ENCODE peak calls at places on chromosomes 3 and 15, in ten cellular contexts. H, Y, A, C, D, S, T, G, Q and I are unnamed samples.

GRCh38 chr3:41241800-41242571 is 42.7 kb downstream of the CTNNB1 start:
- DNase-seq in H (no peak), Y (no peak), A (no peak), C (no peak), D (no peak), S (no peak), T (no peak), G (no peak), Q (no peak), I (no peak)

GRCh38 chr15:50126072-50126471 is 7.0 kb upstream of the ATP8B4 start:
- DNase-seq in H (no peak), Y (no peak), A (no peak), C (no peak), D (no peak), S (no peak), T (no peak), G (no peak), Q (no peak), I (no peak)

GRCh38 chr3:117651271-117651670 is 941.7 kb downstream of the TUSC7 start:
- DNase-seq in H (no peak), Y (no peak), A (no peak), C (no peak), D (no peak), S (no peak), T (peak), G (no peak), Q (no peak), I (no peak)

GRCh38 chr15:27017168-27017809 is 46.3 kb downstream of the GABRG3 start:
- DNase-seq in H (no peak), Y (no peak), A (peak), C (peak), D (peak), S (peak), T (peak), G (peak), Q (peak), I (peak)

GRCh38 chr15:49471733-49472132 is 48.7 kb downstream of the FGF7 start:
- DNase-seq in H (no peak), Y (no peak), A (no peak), C (no peak), D (no peak), S (no peak), T (no peak), G (peak), Q (no peak), I (no peak)

GRCh38 chr3:127217594-127218456 is 24.9 kb downstream of the PRR23E start:
- DNase-seq in H (no peak), Y (no peak), A (no peak), C (no peak), D (no peak), S (no peak), T (peak), G (peak), Q (peak), I (no peak)

GRCh38 chr15:69074011-69074842 is 59.7 kb downstream of the NOX5 start:
- DNase-seq in H (no peak), Y (peak), A (peak), C (peak), D (no peak), S (peak), T (peak), G (no peak), Q (peak), I (peak)

GRCh38 chr3:32973982-32974381 is 22.5 kb downstream of the CCR4 start:
- DNase-seq in H (no peak), Y (no peak), A (no peak), C (no peak), D (no peak), S (no peak), T (no peak), G (peak), Q (peak), I (no peak)

GRCh38 chr3:45655906-45656305 is 33.3 kb upstream of the SACM1L start:
- DNase-seq in H (no peak), Y (no peak), A (no peak), C (no peak), D (no peak), S (no peak), T (no peak), G (no peak), Q (peak), I (no peak)

GRCh38 chr3:72163809-72164634 is 379.1 kb upstream of the PROK2 start:
- DNase-seq in H (no peak), Y (no peak), A (no peak), C (no peak), D (no peak), S (no peak), T (no peak), G (peak), Q (no peak), I (peak)

GRCh38 chr3:156334841-156335545 is 214.6 kb downstream of the KCNAB1 start:
- DNase-seq in H (no peak), Y (no peak), A (no peak), C (no peak), D (no peak), S (no peak), T (no peak), G (no peak), Q (no peak), I (no peak)

GRCh38 chr15:64574220-64574994 is 114.0 kb downstream of the ZNF609 start:
- DNase-seq in H (no peak), Y (no peak), A (no peak), C (no peak), D (no peak), S (no peak), T (peak), G (no peak), Q (peak), I (peak)

GRCh38 chr15:89367485-89368451 is 33.1 kb upstream of the POLG start:
- DNase-seq in H (no peak), Y (no peak), A (no peak), C (no peak), D (no peak), S (no peak), T (no peak), G (peak), Q (no peak), I (peak)

GRCh38 chr3:16548721-16549120 is 35.2 kb upstream of the RFTN1 start:
- DNase-seq in H (no peak), Y (no peak), A (no peak), C (no peak), D (no peak), S (no peak), T (peak), G (no peak), Q (peak), I (no peak)

GRCh38 chr15:41161336-41161735 is 45.3 kb upstream of the INO80 start:
- DNase-seq in H (no peak), Y (no peak), A (no peak), C (no peak), D (no peak), S (no peak), T (peak), G (no peak), Q (peak), I (no peak)

GRCh38 chr3:15171096-15171495 is 35.0 kb upstream of the CAPN7 start:
- DNase-seq in H (no peak), Y (no peak), A (no peak), C (no peak), D (no peak), S (no peak), T (peak), G (peak), Q (no peak), I (no peak)

GRCh38 chr3:122416966-122417365 is 1.1 kb upstream of the WDR5B start:
- DNase-seq in H (no peak), Y (no peak), A (no peak), C (no peak), D (no peak), S (no peak), T (peak), G (no peak), Q (peak), I (no peak)

GRCh38 chr15:60706145-60706544 is 227.2 kb upstream of the ICE2 start:
- DNase-seq in H (no peak), Y (no peak), A (no peak), C (no peak), D (no peak), S (no peak), T (no peak), G (no peak), Q (no peak), I (no peak)

GRCh38 chr3:62229908-62230307 is 143.4 kb downstream of the FEZF2 start:
- DNase-seq in H (no peak), Y (no peak), A (no peak), C (no peak), D (no peak), S (no peak), T (no peak), G (no peak), Q (peak), I (no peak)

GRCh38 chr15:70466895-70467529 is 296.3 kb downstream of the UACA start:
- DNase-seq in H (no peak), Y (peak), A (peak), C (peak), D (no peak), S (peak), T (peak), G (no peak), Q (peak), I (peak)

GRCh38 chr3:9691636-9692035 is 12.0 kb upstream of the CPNE9 start:
- DNase-seq in H (no peak), Y (no peak), A (no peak), C (no peak), D (no peak), S (no peak), T (no peak), G (no peak), Q (no peak), I (no peak)

GRCh38 chr3:126873416-126873815 is 109.5 kb upstream of the PLXNA1 start:
- DNase-seq in H (no peak), Y (no peak), A (no peak), C (no peak), D (no peak), S (no peak), T (no peak), G (no peak), Q (no peak), I (peak)

GRCh38 chr3:76724706-76725105 is 315.2 kb upstream of the ROBO2 start:
- DNase-seq in H (no peak), Y (no peak), A (no peak), C (no peak), D (no peak), S (no peak), T (no peak), G (no peak), Q (no peak), I (no peak)

GRCh38 chr3:139299261-139300132 is 44.3 kb upstream of the MRPS22 start:
- DNase-seq in H (no peak), Y (no peak), A (no peak), C (peak), D (no peak), S (no peak), T (peak), G (no peak), Q (peak), I (no peak)

GRCh38 chr3:127688416-127689265 is 15.9 kb downstream of the ABTB1 start:
- DNase-seq in H (no peak), Y (peak), A (no peak), C (no peak), D (no peak), S (no peak), T (no peak), G (no peak), Q (peak), I (no peak)

GRCh38 chr15:65275728-65276126 is 11.0 kb downstream of the PARP16 start:
- DNase-seq in H (no peak), Y (no peak), A (no peak), C (no peak), D (no peak), S (no peak), T (peak), G (no peak), Q (peak), I (no peak)

GRCh38 chr3:33437556-33438283 is 2.5 kb downstream of the UBP1 start:
- DNase-seq in H (no peak), Y (no peak), A (no peak), C (no peak), D (no peak), S (no peak), T (peak), G (no peak), Q (peak), I (peak)

GRCh38 chr15:34246276-34247010 is 21.6 kb downstream of the EMC4 start:
- DNase-seq in H (no peak), Y (no peak), A (no peak), C (no peak), D (no peak), S (no peak), T (no peak), G (no peak), Q (no peak), I (no peak)

GRCh38 chr3:66302288-66302687 is 81.5 kb downstream of the SLC25A26 start:
- DNase-seq in H (no peak), Y (no peak), A (no peak), C (no peak), D (no peak), S (no peak), T (no peak), G (no peak), Q (no peak), I (no peak)

GRCh38 chr15:74322558-74323180 is 44.8 kb downstream of the CYP11A1 start:
- DNase-seq in H (peak), Y (peak), A (peak), C (peak), D (peak), S (peak), T (peak), G (peak), Q (peak), I (peak)

GRCh38 chr3:59286791-59287531 is 237.1 kb upstream of the CFAP20DC start:
- DNase-seq in H (no peak), Y (peak), A (peak), C (peak), D (peak), S (peak), T (peak), G (peak), Q (peak), I (peak)

GRCh38 chr3:170309044-170309443 is 48.5 kb upstream of the SKIL start:
- DNase-seq in H (no peak), Y (no peak), A (no peak), C (no peak), D (no peak), S (no peak), T (no peak), G (no peak), Q (no peak), I (no peak)